ENCODE peak calls at places on chromosomes 4 and X, in five cellular contexts. O, S, T, Z and F are unnamed samples. For H3K4me1, the result is how much of the 10 kb centered on the place peaks cover.

GRCh38 chr4:183828125-183828524 is 77.0 kb upstream of the STOX2 start:
- DNase-seq in O (no peak), S (no peak), T (no peak), Z (no peak), F (no peak)

GRCh38 chr4:110484767-110485166 is 8.8 kb downstream of the ENPEP start:
- DNase-seq in O (peak), S (peak), T (no peak), Z (no peak), F (no peak)

GRCh38 chr4:47510506-47511143 is 25.6 kb downstream of the ATP10D start:
- DNase-seq in O (no peak), S (no peak), T (no peak), Z (no peak), F (no peak)

GRCh38 chrX:40108084-40108958 is 10.6 kb upstream of the BCOR start:
- DNase-seq in O (no peak), S (peak), T (peak), Z (peak), F (peak)

GRCh38 chr4:182929296-182929695 is 12.1 kb upstream of the DCTD start:
- DNase-seq in O (peak), S (no peak), T (no peak), Z (no peak), F (no peak)

GRCh38 chrX:44974462-44974861 is 101.5 kb downstream of the KDM6A start:
- DNase-seq in O (no peak), S (no peak), T (no peak), Z (no peak), F (no peak)

GRCh38 chr4:158313566-158313965 is 103.3 kb downstream of the TMEM144 start:
- DNase-seq in O (no peak), S (no peak), T (no peak), Z (no peak), F (no peak)

GRCh38 chr4:25859429-25860148 is 3.2 kb downstream of the SEL1L3 start:
- DNase-seq in O (no peak), S (no peak), T (no peak), Z (no peak), F (no peak)

GRCh38 chrX:110853610-110854009 is 58.0 kb upstream of the CHRDL1 start:
- DNase-seq in O (no peak), S (peak), T (no peak), Z (no peak), F (no peak)

GRCh38 chr4:150006197-150006596 is 72.0 kb upstream of the DCLK2 start:
- DNase-seq in O (no peak), S (no peak), T (no peak), Z (no peak), F (no peak)

GRCh38 chrX:786441-786881 is 155.9 kb downstream of the SHOX start:
- DNase-seq in O (no peak), S (no peak), T (no peak), Z (no peak), F (no peak)

GRCh38 chr4:180449395-180449956 is 1793.7 kb upstream of the TENM3 start:
- DNase-seq in O (peak), S (no peak), T (no peak), Z (no peak), F (no peak)

GRCh38 chr4:70603856-70604255 is 11.8 kb downstream of the AMBN start:
- DNase-seq in O (no peak), S (no peak), T (no peak), Z (no peak), F (no peak)

GRCh38 chr4:77044458-77045124 is 31.2 kb downstream of the CCNI start:
- DNase-seq in O (no peak), S (no peak), T (no peak), Z (no peak), F (no peak)

GRCh38 chrX:74009041-74009440 is 294.9 kb upstream of the ZCCHC13 start:
- DNase-seq in O (no peak), S (no peak), T (no peak), Z (no peak), F (no peak)

GRCh38 chr4:140277576-140277975 is 95.9 kb upstream of the SCOC start:
- DNase-seq in O (no peak), S (no peak), T (no peak), Z (no peak), F (no peak)

GRCh38 chrX:72659726-72660125 is 54.4 kb downstream of the PHKA1 start:
- DNase-seq in O (no peak), S (no peak), T (no peak), Z (no peak), F (no peak)

GRCh38 chr4:85474356-85474755 is 594 bp upstream of the ARHGAP24 start:
- DNase-seq in O (no peak), S (no peak), T (no peak), Z (no peak), F (no peak)

GRCh38 chr4:77782102-77782835 is 36.9 kb downstream of the CNOT6L start:
- DNase-seq in O (no peak), S (no peak), T (no peak), Z (no peak), F (no peak)

GRCh38 chrX:8504451-8504850 is 39.8 kb downstream of the VCX3B start:
- DNase-seq in O (peak), S (no peak), T (no peak), Z (no peak), F (no peak)

GRCh38 chr4:7988437-7988836 is 48.8 kb upstream of the AFAP1 start:
- DNase-seq in O (no peak), S (no peak), T (no peak), Z (no peak), F (no peak)

GRCh38 chr4:7281316-7282093 is 89.2 kb downstream of the SORCS2 start:
- DNase-seq in O (no peak), S (no peak), T (no peak), Z (no peak), F (no peak)

GRCh38 chr4:58514299-58514698 is 1404.1 kb upstream of the IGFBP7 start:
- DNase-seq in O (no peak), S (no peak), T (no peak), Z (no peak), F (no peak)

GRCh38 chrX:153226344-153227190 is 47.5 kb downstream of the MAGEA1 start:
- DNase-seq in O (no peak), S (peak), T (peak), Z (no peak), F (peak)

GRCh38 chrX:74540635-74541249 is 73.7 kb downstream of the RLIM start:
- DNase-seq in O (no peak), S (no peak), T (no peak), Z (no peak), F (no peak)

GRCh38 chrX:125492439-125492838 is 172.8 kb downstream of the TEX13C start:
- DNase-seq in O (no peak), S (no peak), T (no peak), Z (no peak), F (no peak)

GRCh38 chr4:186685744-186686143 is 37.9 kb downstream of the FAT1 start:
- DNase-seq in O (peak), S (no peak), T (no peak), Z (no peak), F (no peak)

GRCh38 chr4:16916719-16917337 is 18.4 kb upstream of the LDB2 start:
- DNase-seq in O (peak), S (peak), T (no peak), Z (peak), F (peak)

GRCh38 chrX:133482345-133483041 is 67.2 kb upstream of the GPC4 start:
- DNase-seq in O (no peak), S (no peak), T (no peak), Z (no peak), F (no peak)

GRCh38 chr4:10655968-10656367 is 28.6 kb downstream of the CLNK start:
- DNase-seq in O (no peak), S (no peak), T (no peak), Z (no peak), F (no peak)

GRCh38 chr4:108303488-108304177 is 134.9 kb upstream of the LEF1 start:
- DNase-seq in O (no peak), S (no peak), T (no peak), Z (no peak), F (no peak)

GRCh38 chr4:81352476-81352875 is 119.2 kb downstream of the RASGEF1B start:
- DNase-seq in O (no peak), S (no peak), T (no peak), Z (no peak), F (no peak)

DNA sequence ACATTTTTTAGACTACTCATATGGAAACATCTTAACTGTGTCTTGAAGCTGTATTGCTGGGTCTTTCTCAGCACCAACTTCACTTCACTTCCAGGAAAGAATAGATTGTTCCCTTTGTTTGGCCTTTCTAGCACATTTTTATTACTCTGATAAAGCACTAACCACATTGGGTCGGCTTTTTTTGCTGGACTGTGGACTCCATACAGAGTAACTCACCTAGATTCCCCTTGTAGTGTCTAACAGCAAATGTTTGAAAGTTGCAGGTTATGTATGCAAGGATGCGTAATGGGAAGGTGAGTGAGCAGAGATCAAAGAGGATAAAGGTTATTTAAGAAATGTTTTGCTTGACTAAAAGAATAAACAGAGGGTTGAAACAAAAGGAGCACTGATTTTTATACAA is 101.2 kb downstream of the MMRN1 start:
- DNase-seq in O (no peak), S (no peak), T (no peak), Z (no peak), F (no peak)
- H3K27ac ChIP-seq in O (no peak), S (no peak), T (no peak), Z (no peak), F (no peak)

DNA sequence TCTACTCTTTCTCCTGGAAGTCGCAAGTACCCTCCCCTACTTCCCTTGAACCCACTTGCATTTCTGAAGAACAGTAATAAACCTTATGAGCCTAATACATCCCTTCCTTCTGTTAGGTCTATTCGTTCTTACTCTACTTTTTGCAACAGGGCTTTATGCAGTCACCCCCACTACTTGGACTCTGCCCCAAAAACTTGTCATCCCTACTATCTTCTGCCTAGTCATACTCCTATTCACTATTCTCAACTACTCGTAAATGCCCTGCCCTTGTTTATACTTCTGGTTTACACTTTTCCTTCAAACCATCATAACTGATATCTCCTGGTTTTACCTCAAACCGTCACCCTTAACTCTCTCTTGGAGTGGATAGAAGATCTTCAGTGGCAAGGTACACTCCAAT is 55.2 kb upstream of the SLIT2 start:
- DNase-seq in O (no peak), S (no peak), T (no peak), Z (no peak), F (no peak)
- H3K4me1 ChIP-seq in O (under half), S (under half), T (under half), Z (under half), F (under half)

GRCh38 chr4:152785639-152786517 is 6.1 kb downstream of the ARFIP1 start:
- DNase-seq in O (no peak), S (no peak), T (no peak), Z (no peak), F (no peak)
- H3K4me3 ChIP-seq in O (no peak), S (no peak), T (no peak), Z (no peak), F (no peak)

DNA sequence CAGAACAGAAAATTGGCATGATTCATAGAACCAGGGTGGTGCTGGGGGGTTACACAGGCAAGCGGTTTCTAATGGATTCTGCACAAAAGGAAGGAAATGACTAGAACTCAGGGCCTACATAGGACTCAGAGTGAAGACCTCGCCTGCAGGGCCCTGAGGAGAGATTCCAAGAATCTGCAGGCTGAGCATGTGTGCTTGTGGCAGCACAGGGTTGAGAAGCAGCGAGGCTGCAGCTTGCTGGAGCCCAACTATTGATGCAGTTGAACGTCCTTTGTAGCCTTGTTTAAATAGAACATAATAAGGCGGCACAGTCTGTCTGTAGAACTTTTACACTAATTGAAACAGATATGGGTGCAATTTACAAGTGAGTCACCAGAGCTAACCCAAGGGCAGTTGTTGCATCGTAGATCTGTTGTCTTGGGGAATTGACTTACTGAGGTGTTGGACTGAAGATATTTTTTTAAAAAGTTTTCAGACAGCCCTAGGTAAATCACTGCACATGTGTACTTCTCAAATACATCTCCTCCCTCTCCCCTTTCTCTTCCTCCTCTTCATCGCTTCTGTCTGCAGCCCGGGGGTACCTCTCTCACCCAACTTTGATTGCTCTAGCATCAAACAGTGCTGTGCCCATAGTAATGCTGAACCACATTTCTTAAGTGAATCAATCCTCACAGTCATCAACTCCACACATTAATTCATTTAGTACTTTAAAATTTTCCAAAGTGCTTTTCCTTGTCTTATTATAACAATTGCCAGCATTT is 58.3 kb downstream of the RHOH start:
- DNase-seq in O (no peak), S (no peak), T (no peak), Z (no peak), F (no peak)
- H3K27ac ChIP-seq in O (no peak), S (no peak), T (no peak), Z (no peak), F (no peak)